ENCODE peak calls at places on chromosome 11, in seven cellular contexts. M, O, J, Y, R, N and T are unnamed samples.

GRCh38 chr11:45273509-45273908 is 12.6 kb downstream of the SYT13 start:
- DNase-seq in O (no peak), J (no peak), R (no peak), M (no peak), N (no peak), Y (no peak), T (no peak)

GRCh38 chr11:12100886-12101285 is 9.5 kb upstream of the MICAL2 start:
- DNase-seq in J (no peak), Y (no peak), R (peak; percentile 65), O (no peak), N (peak; percentile 77), M (no peak), T (no peak)

GRCh38 chr11:135004495-135004894 is 592.5 kb upstream of the B3GAT1 start:
- DNase-seq in N (no peak), M (no peak), R (no peak), O (no peak), Y (no peak), J (peak; percentile 33), T (no peak)

GRCh38 chr11:71936825-71937224 is 8.0 kb downstream of the RNF121 start:
- DNase-seq in J (peak; percentile 76), O (no peak), N (no peak), M (no peak), R (no peak), Y (no peak), T (no peak)

GRCh38 chr11:62445314-62445740 is 26.5 kb downstream of the SCGB1A1 start:
- DNase-seq in J (no peak), N (no peak), M (no peak), O (no peak), Y (no peak), R (peak; percentile 65), T (no peak)

GRCh38 chr11:77141034-77141433 is 13.0 kb downstream of the MYO7A start:
- DNase-seq in N (no peak), M (no peak), R (no peak), J (peak; percentile 79), Y (no peak), O (peak; percentile 37), T (no peak)

GRCh38 chr11:33553486-33553885 is 147.1 kb downstream of the C11orf91 start:
- DNase-seq in R (no peak), Y (no peak), J (no peak), N (no peak), O (no peak), M (no peak), T (no peak)

GRCh38 chr11:83220279-83220678 is 26.8 kb downstream of the ANKRD42 start:
- DNase-seq in J (no peak), N (no peak), Y (no peak), O (peak; percentile 54), M (no peak), R (no peak), T (no peak)

GRCh38 chr11:111086058-111086457 is 159.5 kb upstream of the POU2AF2 start:
- DNase-seq in M (no peak), Y (peak; percentile 10), O (peak; percentile 98), N (no peak), R (no peak), J (no peak), T (no peak)

GRCh38 chr11:18723991-18724390 is 2.0 kb downstream of the IGSF22 start:
- DNase-seq in O (peak; percentile 59), R (no peak), J (no peak), N (no peak), Y (no peak), M (no peak), T (no peak)

GRCh38 chr11:116702772-116703360 is 69.9 kb downstream of the BUD13 start:
- DNase-seq in J (no peak), Y (peak; percentile 56), O (no peak), R (no peak), M (no peak), N (no peak), T (peak; percentile 15)

GRCh38 chr11:114026355-114026754 is 33.2 kb upstream of the ZBTB16 start:
- DNase-seq in Y (no peak), M (no peak), R (no peak), O (peak; percentile 11), N (no peak), J (no peak), T (no peak)

GRCh38 chr11:74870485-74870884 is 78.4 kb downstream of the XRRA1 start:
- DNase-seq in M (no peak), R (no peak), J (peak; percentile 34), O (no peak), Y (no peak), N (no peak), T (no peak)

GRCh38 chr11:118933486-118933885 is 7.8 kb upstream of the BCL9L start:
- DNase-seq in Y (no peak), O (no peak), R (peak; percentile 60), N (no peak), J (no peak), M (no peak), T (no peak)